ENCODE peak calls at places on chromosomes 11 and 22, in four cellular contexts. H, I, J and N are unnamed samples.

GRCh38 chr11:78181155-78181554 is 7.3 kb downstream of the KCTD21 start:
- DNase-seq in I (peak; percentile 63), H (no peak), J (no peak), N (no peak)

GRCh38 chr11:64675417-64676252 is 47.4 kb downstream of the NRXN2 start:
- DNase-seq in J (peak; percentile 82), I (peak; percentile 82), H (peak; percentile 91), N (peak; percentile 50)

GRCh38 chr22:36879775-36880174 is 19.0 kb downstream of the NCF4 start:
- DNase-seq in H (no peak), I (no peak), J (no peak), N (no peak)

GRCh38 chr22:20829735-20830134 is 28.9 kb downstream of the PI4KA start:
- DNase-seq in J (no peak), H (no peak), I (no peak), N (no peak)

GRCh38 chr11:70089631-70090030 is 11.5 kb downstream of the ANO1 start:
- DNase-seq in H (no peak), J (no peak), I (no peak), N (no peak)

GRCh38 chr11:128535468-128536457 is 51.6 kb downstream of the ETS1 start:
- DNase-seq in I (no peak), J (no peak), H (no peak), N (no peak)

GRCh38 chr22:50673231-50674126 is 856 bp downstream of the SHANK3 start:
- DNase-seq in J (no peak), H (no peak), I (no peak), N (no peak)

GRCh38 chr22:47445212-47445611 is 682.8 kb downstream of the TBC1D22A start:
- DNase-seq in J (peak; percentile 50), I (no peak), H (no peak), N (no peak)

GRCh38 chr22:41833369-41834004 is 582 bp downstream of the SREBF2 start:
- DNase-seq in H (peak; percentile 52), J (peak; percentile 78), I (no peak), N (peak; percentile 64)

GRCh38 chr11:70074701-70075100 is 3.4 kb upstream of the ANO1 start:
- DNase-seq in H (no peak), J (peak; percentile 28), I (no peak), N (no peak)

GRCh38 chr22:27885977-27886842 is 32.8 kb downstream of the PITPNB start:
- DNase-seq in I (peak; percentile 98), J (no peak), H (no peak), N (peak; percentile 64)

GRCh38 chr22:37806409-37807338 is 1.1 kb upstream of the GCAT start:
- DNase-seq in J (peak; percentile 75), I (peak; percentile 52), H (no peak), N (peak; percentile 64)

GRCh38 chr11:24453129-24453723 is 43.6 kb upstream of the LUZP2 start:
- DNase-seq in J (no peak), I (peak; percentile 1), H (no peak), N (no peak)

GRCh38 chr11:17185938-17186337 is 21.8 kb downstream of the PIK3C2A start:
- DNase-seq in J (no peak), I (no peak), H (no peak), N (no peak)

GRCh38 chr22:46224771-46225290 is 25.3 kb downstream of the CDPF1 start:
- DNase-seq in J (no peak), H (no peak), I (no peak), N (no peak)

DNA sequence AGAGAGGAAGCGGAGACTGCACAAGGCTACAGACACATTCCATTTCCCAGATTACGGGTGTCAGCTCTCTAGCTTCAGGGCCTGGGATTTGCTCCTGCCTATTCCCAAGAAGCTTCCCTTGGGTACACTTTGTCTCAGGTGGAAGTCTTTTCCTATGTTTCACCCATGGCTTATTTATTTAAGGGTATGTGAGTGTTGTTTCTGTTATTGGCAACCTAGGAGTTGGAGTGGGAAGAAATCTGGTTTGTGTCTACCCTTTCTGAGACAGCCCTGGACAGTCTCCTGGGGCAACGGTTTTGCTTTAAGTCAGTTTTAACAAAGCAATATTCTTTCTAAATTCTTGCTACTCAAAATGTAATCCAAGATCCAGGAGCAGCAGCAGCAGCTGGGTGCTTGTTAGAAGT is 127.0 kb downstream of the MICAL2 start:
- DNase-seq in I (no peak), H (no peak), J (peak; percentile 84), N (no peak)
- H3K27ac ChIP-seq in I (peak overlapping the region; percentile 43), H (peak overlapping the region; percentile 62), J (peak overlapping the region; percentile 84), N (no peak overlapping the region)

GRCh38 chr11:130634186-130634585 is 185.7 kb downstream of the ADAMTS15 start:
- DNase-seq in J (no peak), I (no peak), H (no peak), N (no peak)
- H3K4me1 ChIP-seq in J (peaks cover 39% of the 10 kb centered on the region), I (peaks cover 35% of the 10 kb centered on the region), H (peaks cover 9% of the 10 kb centered on the region), N (no peaks in the 10 kb centered on the region)

GRCh38 chr11:59550368-59550841 is 39.1 kb downstream of the OR4D9 start:
- DNase-seq in I (peak; percentile 97), H (peak; percentile 78), J (peak; percentile 91), N (peak; percentile 86)

GRCh38 chr11:59542142-59542810 is 30.9 kb downstream of the OR4D9 start:
- DNase-seq in I (no peak), H (no peak), J (no peak), N (no peak)

GRCh38 chr11:59544869-59545178 is 33.5 kb downstream of the OR4D9 start:
- DNase-seq in I (no peak), H (no peak), J (no peak), N (no peak)

GRCh38 chr11:59548309-59548656 is 36.9 kb downstream of the OR4D9 start:
- DNase-seq in I (no peak), J (no peak), H (no peak), N (no peak)

GRCh38 chr11:59545179-59546020 is 34.1 kb downstream of the OR4D9 start:
- DNase-seq in H (no peak), I (peak; percentile 44), J (no peak), N (no peak)
- TF ChIP-seq POLR2A in H (no peak), I (no peak), J (no peak), N (no peak)

DNA sequence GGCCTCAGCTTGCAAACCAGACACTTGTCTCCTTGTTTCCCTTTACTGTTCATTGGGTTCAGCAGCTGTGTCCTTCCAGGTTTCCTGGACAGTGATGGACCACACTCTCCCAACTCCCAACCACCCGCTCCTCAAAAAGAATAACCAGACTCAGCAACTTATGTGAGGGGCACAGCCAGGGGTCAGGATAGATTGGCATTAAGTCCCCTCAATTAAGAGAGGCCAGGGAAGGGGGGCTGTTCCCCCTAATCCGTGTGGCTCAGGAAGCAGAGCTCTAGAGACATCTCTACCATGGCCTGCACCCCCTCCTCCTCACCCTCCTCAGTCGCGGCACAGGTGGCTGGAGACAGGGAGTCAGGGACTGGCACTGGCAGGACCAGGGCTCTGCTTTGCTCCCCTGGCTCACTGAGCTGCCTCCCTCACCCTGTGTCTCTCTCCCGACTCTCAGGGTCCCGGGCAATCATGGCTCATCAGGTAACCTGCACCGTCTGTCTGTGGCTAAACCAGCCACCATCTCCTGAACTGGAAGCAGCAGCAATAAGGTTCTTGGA is 111.7 kb downstream of the ZNF280B start:
- DNase-seq in H (no peak), J (no peak), I (no peak), N (no peak)
- H3K27ac ChIP-seq in H (peak overlapping the region; percentile 33), J (no peak overlapping the region), I (no peak overlapping the region), N (no peak overlapping the region)

GRCh38 chr11:34052608-34053160 is 1.2 kb downstream of the CAPRIN1 start:
- DNase-seq in H (peak; percentile 31), I (no peak), J (peak; percentile 66), N (peak; percentile 37)
- H3K4me1 ChIP-seq in H (peaks cover 51% of the 10 kb centered on the region), I (peaks cover 4% of the 10 kb centered on the region), J (peaks cover 42% of the 10 kb centered on the region), N (peaks cover 46% of the 10 kb centered on the region)